ENCODE peak calls at places on chromosomes 3 and 15, in five cellular contexts. One of them, this sample, is unnamed.

GRCh38 chr3:69761896-69762789 is 22.9 kb downstream of the MITF start:
- DNase-seq in posterior cingulate gyrus: no peak
- DNase-seq in GM13976: no peak
- DNase-seq in BJ: peak
- DNase-seq in B cell: no peak
- DNase-seq in this sample: no peak

GRCh38 chr3:32951410-32951811 is at the start of gene CCR4:
- DNase-seq in B cell: no peak
- DNase-seq in GM13976: no peak
- DNase-seq in BJ: no peak
- DNase-seq in posterior cingulate gyrus: no peak
- DNase-seq in this sample: no peak

GRCh38 chr3:134092231-134092701 is 62.5 kb upstream of the SLCO2A1 start:
- DNase-seq in posterior cingulate gyrus: no peak
- DNase-seq in B cell: no peak
- DNase-seq in GM13976: no peak
- DNase-seq in BJ: no peak
- DNase-seq in this sample: no peak

GRCh38 chr3:156461889-156462288 is 93.0 kb downstream of the SSR3 start:
- DNase-seq in posterior cingulate gyrus: no peak
- DNase-seq in B cell: no peak
- DNase-seq in GM13976: no peak
- DNase-seq in BJ: no peak
- DNase-seq in this sample: no peak

GRCh38 chr3:42819351-42819965 is 10.2 kb downstream of the ACKR2 start:
- DNase-seq in B cell: no peak
- DNase-seq in GM13976: no peak
- DNase-seq in BJ: no peak
- DNase-seq in posterior cingulate gyrus: no peak
- DNase-seq in this sample: no peak

GRCh38 chr3:129593230-129593594 is 13.3 kb downstream of the PLXND1 start:
- DNase-seq in BJ: no peak
- DNase-seq in GM13976: no peak
- DNase-seq in posterior cingulate gyrus: no peak
- DNase-seq in B cell: no peak
- DNase-seq in this sample: no peak

GRCh38 chr3:41188291-41188690 is 11.0 kb upstream of the CTNNB1 start:
- DNase-seq in B cell: no peak
- DNase-seq in BJ: no peak
- DNase-seq in GM13976: no peak
- DNase-seq in posterior cingulate gyrus: no peak
- DNase-seq in this sample: no peak

GRCh38 chr3:194494951-194495374 is 8.2 kb upstream of the ATP13A3 start:
- DNase-seq in B cell: no peak
- DNase-seq in BJ: no peak
- DNase-seq in posterior cingulate gyrus: no peak
- DNase-seq in GM13976: no peak
- DNase-seq in this sample: no peak

GRCh38 chr15:81080946-81081345 is 53.1 kb upstream of the CFAP161 start:
- DNase-seq in B cell: no peak
- DNase-seq in posterior cingulate gyrus: no peak
- DNase-seq in GM13976: no peak
- DNase-seq in BJ: no peak
- DNase-seq in this sample: no peak

GRCh38 chr3:62415312-62415791 is 42.0 kb upstream of the FEZF2 start:
- DNase-seq in GM13976: no peak
- DNase-seq in BJ: no peak
- DNase-seq in B cell: no peak
- DNase-seq in posterior cingulate gyrus: no peak
- DNase-seq in this sample: no peak

GRCh38 chr15:82936966-82937647 is 15.4 kb downstream of the HOMER2 start:
- DNase-seq in BJ: no peak
- DNase-seq in posterior cingulate gyrus: no peak
- DNase-seq in GM13976: no peak
- DNase-seq in B cell: no peak
- DNase-seq in this sample: no peak

GRCh38 chr3:119240582-119241434 is at the start of gene B4GALT4:
- DNase-seq in B cell: peak
- DNase-seq in BJ: no peak
- DNase-seq in GM13976: peak
- DNase-seq in posterior cingulate gyrus: peak
- DNase-seq in this sample: no peak

GRCh38 chr3:184620101-184620798 is 58.7 kb downstream of the EPHB3 start:
- DNase-seq in B cell: no peak
- DNase-seq in GM13976: no peak
- DNase-seq in BJ: no peak
- DNase-seq in posterior cingulate gyrus: no peak
- DNase-seq in this sample: no peak

GRCh38 chr3:49723301-49723630 is 485 bp downstream of the GMPPB start:
- DNase-seq in GM13976: peak
- DNase-seq in B cell: peak
- DNase-seq in posterior cingulate gyrus: peak
- DNase-seq in BJ: no peak
- DNase-seq in this sample: no peak

GRCh38 chr15:98724495-98724894 is 76.2 kb downstream of the IGF1R start:
- DNase-seq in B cell: no peak
- DNase-seq in posterior cingulate gyrus: no peak
- DNase-seq in BJ: no peak
- DNase-seq in GM13976: no peak
- DNase-seq in this sample: no peak

GRCh38 chr15:93341164-93341563 is 252.2 kb upstream of the RGMA start:
- DNase-seq in posterior cingulate gyrus: no peak
- DNase-seq in BJ: no peak
- DNase-seq in B cell: no peak
- DNase-seq in GM13976: no peak
- DNase-seq in this sample: no peak

GRCh38 chr15:90091156-90091931 is 10.9 kb downstream of the IDH2 start:
- DNase-seq in GM13976: no peak
- DNase-seq in posterior cingulate gyrus: no peak
- DNase-seq in BJ: no peak
- DNase-seq in B cell: no peak
- DNase-seq in this sample: no peak

GRCh38 chr3:186361612-186362408 is at the start of gene DGKG:
- DNase-seq in GM13976: peak
- DNase-seq in B cell: peak
- DNase-seq in posterior cingulate gyrus: peak
- DNase-seq in BJ: no peak
- DNase-seq in this sample: no peak

GRCh38 chr3:45795882-45796765 is at the start of gene SLC6A20:
- DNase-seq in posterior cingulate gyrus: no peak
- DNase-seq in B cell: no peak
- DNase-seq in BJ: no peak
- DNase-seq in GM13976: peak
- DNase-seq in this sample: no peak

GRCh38 chr15:63598467-63599400 is 1.5 kb downstream of the FBXL22 start:
- DNase-seq in posterior cingulate gyrus: no peak
- DNase-seq in B cell: no peak
- DNase-seq in GM13976: no peak
- DNase-seq in BJ: no peak
- DNase-seq in this sample: no peak

GRCh38 chr3:8756671-8757070 is 12.7 kb downstream of the OXTR start:
- DNase-seq in posterior cingulate gyrus: no peak
- DNase-seq in GM13976: no peak
- DNase-seq in B cell: no peak
- DNase-seq in BJ: no peak
- DNase-seq in this sample: no peak

GRCh38 chr3:183697610-183698317 is at the start of gene YEATS2:
- DNase-seq in B cell: peak
- DNase-seq in BJ: no peak
- DNase-seq in posterior cingulate gyrus: peak
- DNase-seq in GM13976: peak
- DNase-seq in this sample: no peak

GRCh38 chr3:50138266-50139230 is 16.6 kb upstream of the SEMA3F start:
- DNase-seq in posterior cingulate gyrus: no peak
- DNase-seq in B cell: no peak
- DNase-seq in BJ: no peak
- DNase-seq in GM13976: no peak
- DNase-seq in this sample: no peak

GRCh38 chr15:88630141-88630721 is 8.6 kb upstream of the ISG20 start:
- DNase-seq in GM13976: no peak
- DNase-seq in posterior cingulate gyrus: no peak
- DNase-seq in BJ: no peak
- DNase-seq in B cell: no peak
- DNase-seq in this sample: no peak

GRCh38 chr3:169929830-169930519 is 18.6 kb downstream of the SAMD7 start:
- DNase-seq in GM13976: peak
- DNase-seq in BJ: no peak
- DNase-seq in posterior cingulate gyrus: no peak
- DNase-seq in B cell: peak
- DNase-seq in this sample: no peak

GRCh38 chr15:78050441-78050809 is 27.1 kb downstream of the TBC1D2B start:
- DNase-seq in B cell: no peak
- DNase-seq in BJ: no peak
- DNase-seq in posterior cingulate gyrus: no peak
- DNase-seq in GM13976: no peak
- DNase-seq in this sample: no peak

GRCh38 chr3:148101061-148101460 is 596.6 kb upstream of the AGTR1 start:
- DNase-seq in GM13976: no peak
- DNase-seq in B cell: no peak
- DNase-seq in BJ: no peak
- DNase-seq in posterior cingulate gyrus: no peak
- DNase-seq in this sample: no peak

GRCh38 chr15:63398456-63398855 is 16.8 kb upstream of the CA12 start:
- DNase-seq in GM13976: no peak
- DNase-seq in BJ: no peak
- DNase-seq in B cell: no peak
- DNase-seq in posterior cingulate gyrus: no peak
- DNase-seq in this sample: no peak

GRCh38 chr3:194446754-194447153 is 40.0 kb downstream of the ATP13A3 start:
- DNase-seq in BJ: no peak
- DNase-seq in posterior cingulate gyrus: no peak
- DNase-seq in GM13976: no peak
- DNase-seq in B cell: no peak
- DNase-seq in this sample: no peak

GRCh38 chr3:194598771-194599557 is 34.3 kb downstream of the TMEM44 start:
- DNase-seq in BJ: no peak
- DNase-seq in posterior cingulate gyrus: no peak
- DNase-seq in B cell: no peak
- DNase-seq in GM13976: no peak
- DNase-seq in this sample: no peak

GRCh38 chr15:33489335-33489734 is 178.6 kb downstream of the RYR3 start:
- DNase-seq in BJ: no peak
- DNase-seq in B cell: no peak
- DNase-seq in GM13976: no peak
- DNase-seq in posterior cingulate gyrus: no peak
- DNase-seq in this sample: no peak

GRCh38 chr15:93028111-93028631 is 60.8 kb downstream of the RGMA start:
- DNase-seq in GM13976: peak
- DNase-seq in BJ: no peak
- DNase-seq in B cell: no peak
- DNase-seq in posterior cingulate gyrus: no peak
- DNase-seq in this sample: no peak

GRCh38 chr3:169367016-169367415 is 296.5 kb downstream of the MECOM start:
- DNase-seq in B cell: no peak
- DNase-seq in posterior cingulate gyrus: no peak
- DNase-seq in BJ: no peak
- DNase-seq in GM13976: no peak
- DNase-seq in this sample: no peak

GRCh38 chr15:63369766-63370165 is 11.9 kb downstream of the CA12 start:
- DNase-seq in BJ: no peak
- DNase-seq in GM13976: peak
- DNase-seq in posterior cingulate gyrus: no peak
- DNase-seq in B cell: no peak
- DNase-seq in this sample: no peak